ENCODE peak calls at places on chromosomes 4 and X, in seven cellular contexts. One of them, this sample, is unnamed.

GRCh38 chrX:43809463-43809862 is 72.8 kb downstream of the MAOB start:
- DNase-seq in neural progenitor cell: no peak
- DNase-seq in CD4-positive, alpha-beta T cell: no peak
- DNase-seq in heart right ventricle: no peak
- DNase-seq in fibroblast of lung: peak
- DNase-seq in HFF-Myc: no peak
- DNase-seq in GM13976: no peak
- DNase-seq in this sample: no peak

GRCh38 chr4:173171987-173172386 is 3.4 kb downstream of the GALNT7 start:
- DNase-seq in neural progenitor cell: no peak
- DNase-seq in CD4-positive, alpha-beta T cell: no peak
- DNase-seq in heart right ventricle: no peak
- DNase-seq in fibroblast of lung: no peak
- DNase-seq in HFF-Myc: no peak
- DNase-seq in GM13976: no peak
- DNase-seq in this sample: no peak

GRCh38 chr4:3418029-3418762 is 23.6 kb upstream of the HGFAC start:
- DNase-seq in neural progenitor cell: no peak
- DNase-seq in CD4-positive, alpha-beta T cell: no peak
- DNase-seq in heart right ventricle: no peak
- DNase-seq in fibroblast of lung: no peak
- DNase-seq in HFF-Myc: no peak
- DNase-seq in GM13976: no peak
- DNase-seq in this sample: peak

GRCh38 chr4:123390846-123391456 is 5.6 kb upstream of the SPRY1 start:
- DNase-seq in neural progenitor cell: no peak
- DNase-seq in CD4-positive, alpha-beta T cell: no peak
- DNase-seq in heart right ventricle: no peak
- DNase-seq in fibroblast of lung: no peak
- DNase-seq in HFF-Myc: no peak
- DNase-seq in GM13976: peak
- DNase-seq in this sample: no peak

GRCh38 chr4:123783936-123784335 is 387.3 kb downstream of the SPRY1 start:
- DNase-seq in neural progenitor cell: no peak
- DNase-seq in CD4-positive, alpha-beta T cell: no peak
- DNase-seq in heart right ventricle: no peak
- DNase-seq in fibroblast of lung: peak
- DNase-seq in HFF-Myc: peak
- DNase-seq in GM13976: no peak
- DNase-seq in this sample: no peak

GRCh38 chr4:83599183-83599582 is 63.3 kb downstream of the GPAT3 start:
- DNase-seq in neural progenitor cell: no peak
- DNase-seq in CD4-positive, alpha-beta T cell: no peak
- DNase-seq in heart right ventricle: no peak
- DNase-seq in fibroblast of lung: peak
- DNase-seq in HFF-Myc: peak
- DNase-seq in GM13976: no peak
- DNase-seq in this sample: no peak

GRCh38 chr4:126386512-126386911 is 1071.8 kb downstream of the FAT4 start:
- DNase-seq in neural progenitor cell: no peak
- DNase-seq in CD4-positive, alpha-beta T cell: no peak
- DNase-seq in heart right ventricle: no peak
- DNase-seq in fibroblast of lung: peak
- DNase-seq in HFF-Myc: no peak
- DNase-seq in GM13976: no peak
- DNase-seq in this sample: no peak

GRCh38 chrX:40076750-40077149 is 21.0 kb downstream of the BCOR start:
- DNase-seq in neural progenitor cell: no peak
- DNase-seq in CD4-positive, alpha-beta T cell: no peak
- DNase-seq in heart right ventricle: no peak
- DNase-seq in fibroblast of lung: peak
- DNase-seq in HFF-Myc: no peak
- DNase-seq in GM13976: no peak
- DNase-seq in this sample: no peak

GRCh38 chr4:94508841-94509240 is 57.1 kb downstream of the PDLIM5 start:
- DNase-seq in neural progenitor cell: no peak
- DNase-seq in CD4-positive, alpha-beta T cell: no peak
- DNase-seq in heart right ventricle: no peak
- DNase-seq in fibroblast of lung: no peak
- DNase-seq in HFF-Myc: no peak
- DNase-seq in GM13976: no peak
- DNase-seq in this sample: no peak

GRCh38 chrX:153773218-153773611 is 7.6 kb upstream of the SRPK3 start:
- DNase-seq in neural progenitor cell: no peak
- DNase-seq in CD4-positive, alpha-beta T cell: no peak
- DNase-seq in heart right ventricle: no peak
- DNase-seq in fibroblast of lung: no peak
- DNase-seq in HFF-Myc: no peak
- DNase-seq in GM13976: no peak
- DNase-seq in this sample: peak

GRCh38 chrX:34873500-34874225 is 68.9 kb upstream of the FAM47B start:
- DNase-seq in neural progenitor cell: peak
- DNase-seq in CD4-positive, alpha-beta T cell: no peak
- DNase-seq in heart right ventricle: no peak
- DNase-seq in fibroblast of lung: peak
- DNase-seq in HFF-Myc: no peak
- DNase-seq in GM13976: no peak
- DNase-seq in this sample: no peak

GRCh38 chr4:76718806-76719205 is 179.1 kb downstream of the SOWAHB start:
- DNase-seq in neural progenitor cell: peak
- DNase-seq in CD4-positive, alpha-beta T cell: no peak
- DNase-seq in heart right ventricle: no peak
- DNase-seq in fibroblast of lung: no peak
- DNase-seq in HFF-Myc: no peak
- DNase-seq in GM13976: no peak
- DNase-seq in this sample: no peak

GRCh38 chr4:142728209-142728608 is 117.9 kb downstream of the INPP4B start:
- DNase-seq in neural progenitor cell: no peak
- DNase-seq in CD4-positive, alpha-beta T cell: no peak
- DNase-seq in heart right ventricle: no peak
- DNase-seq in fibroblast of lung: peak
- DNase-seq in HFF-Myc: peak
- DNase-seq in GM13976: no peak
- DNase-seq in this sample: no peak

GRCh38 chr4:183101956-183102480 is 3.0 kb downstream of the WWC2 start:
- DNase-seq in neural progenitor cell: no peak
- DNase-seq in CD4-positive, alpha-beta T cell: no peak
- DNase-seq in heart right ventricle: no peak
- DNase-seq in fibroblast of lung: no peak
- DNase-seq in HFF-Myc: no peak
- DNase-seq in GM13976: no peak
- DNase-seq in this sample: no peak

GRCh38 chrX:57929373-57929772 is 19.1 kb upstream of the ZXDA start:
- DNase-seq in neural progenitor cell: peak
- DNase-seq in CD4-positive, alpha-beta T cell: no peak
- DNase-seq in heart right ventricle: no peak
- DNase-seq in fibroblast of lung: peak
- DNase-seq in HFF-Myc: no peak
- DNase-seq in GM13976: no peak
- DNase-seq in this sample: no peak
- TF ChIP-seq CTCF in neural progenitor cell: peak
- TF ChIP-seq CTCF in CD4-positive, alpha-beta T cell: peak
- TF ChIP-seq CTCF in heart right ventricle: peak
- TF ChIP-seq CTCF in fibroblast of lung: peak
- TF ChIP-seq CTCF in HFF-Myc: peak
- TF ChIP-seq CTCF in GM13976: peak
- TF ChIP-seq CTCF in this sample: peak

GRCh38 chr4:26052663-26053534 is 138.9 kb downstream of the SMIM20 start:
- DNase-seq in neural progenitor cell: no peak
- DNase-seq in CD4-positive, alpha-beta T cell: no peak
- DNase-seq in heart right ventricle: no peak
- DNase-seq in fibroblast of lung: no peak
- DNase-seq in HFF-Myc: no peak
- DNase-seq in GM13976: no peak
- DNase-seq in this sample: no peak

GRCh38 chr4:26056406-26056805 is 142.4 kb downstream of the SMIM20 start:
- DNase-seq in neural progenitor cell: no peak
- DNase-seq in CD4-positive, alpha-beta T cell: no peak
- DNase-seq in heart right ventricle: no peak
- DNase-seq in fibroblast of lung: no peak
- DNase-seq in HFF-Myc: no peak
- DNase-seq in GM13976: no peak
- DNase-seq in this sample: no peak

GRCh38 chr4:26059391-26060154 is 145.6 kb downstream of the SMIM20 start:
- DNase-seq in neural progenitor cell: no peak
- DNase-seq in CD4-positive, alpha-beta T cell: no peak
- DNase-seq in heart right ventricle: no peak
- DNase-seq in fibroblast of lung: no peak
- DNase-seq in HFF-Myc: no peak
- DNase-seq in GM13976: no peak
- DNase-seq in this sample: no peak

GRCh38 chr4:26058537-26058936 is 144.5 kb downstream of the SMIM20 start:
- DNase-seq in neural progenitor cell: no peak
- DNase-seq in CD4-positive, alpha-beta T cell: no peak
- DNase-seq in heart right ventricle: no peak
- DNase-seq in fibroblast of lung: no peak
- DNase-seq in HFF-Myc: no peak
- DNase-seq in GM13976: no peak
- DNase-seq in this sample: no peak

GRCh38 chr4:26055855-26056254 is 141.8 kb downstream of the SMIM20 start:
- DNase-seq in neural progenitor cell: no peak
- DNase-seq in CD4-positive, alpha-beta T cell: no peak
- DNase-seq in heart right ventricle: no peak
- DNase-seq in fibroblast of lung: no peak
- DNase-seq in HFF-Myc: no peak
- DNase-seq in GM13976: no peak
- DNase-seq in this sample: no peak
- TF ChIP-seq CTCF in neural progenitor cell: no peak
- TF ChIP-seq CTCF in CD4-positive, alpha-beta T cell: no peak
- TF ChIP-seq CTCF in heart right ventricle: no peak
- TF ChIP-seq CTCF in fibroblast of lung: no peak
- TF ChIP-seq CTCF in HFF-Myc: peak
- TF ChIP-seq CTCF in GM13976: no peak
- TF ChIP-seq CTCF in this sample: no peak

DNA sequence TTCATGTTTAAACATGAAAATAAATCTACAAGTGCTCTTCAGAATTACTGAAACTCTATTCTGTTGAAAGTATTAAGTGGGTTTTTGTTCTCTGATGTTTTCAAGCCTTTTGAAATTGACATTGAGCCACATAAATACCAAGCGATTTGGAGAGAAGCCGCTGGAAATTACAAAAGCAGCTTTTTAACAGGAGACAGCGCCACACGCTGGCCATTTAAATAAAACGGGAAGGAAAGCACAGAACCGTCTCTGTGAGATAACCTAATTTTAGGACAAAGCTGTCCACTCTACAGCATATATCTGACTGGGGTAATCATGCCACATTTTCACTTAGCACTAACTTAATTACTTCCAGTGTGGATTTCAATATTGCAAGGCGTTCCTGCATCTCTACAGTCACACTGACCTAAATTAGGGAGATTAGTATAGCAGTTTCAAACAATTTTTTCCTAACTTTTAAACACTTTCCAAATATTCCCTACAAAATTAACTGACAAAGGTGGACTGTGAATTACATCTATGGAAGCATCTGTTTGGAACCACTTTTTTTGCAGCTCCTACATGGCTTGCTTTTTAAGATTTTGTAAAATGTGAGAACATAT is 6.8 kb upstream of the ANOS1 start:
- DNase-seq in neural progenitor cell: peak
- DNase-seq in CD4-positive, alpha-beta T cell: no peak
- DNase-seq in heart right ventricle: no peak
- DNase-seq in fibroblast of lung: no peak
- DNase-seq in HFF-Myc: no peak
- DNase-seq in GM13976: peak
- DNase-seq in this sample: peak
- TF ChIP-seq CTCF in neural progenitor cell: peak
- TF ChIP-seq CTCF in CD4-positive, alpha-beta T cell: peak
- TF ChIP-seq CTCF in heart right ventricle: peak
- TF ChIP-seq CTCF in fibroblast of lung: peak
- TF ChIP-seq CTCF in HFF-Myc: peak
- TF ChIP-seq CTCF in GM13976: peak
- TF ChIP-seq CTCF in this sample: peak

GRCh38 chrX:107851215-107851614 is 25.5 kb downstream of the MID2 start:
- DNase-seq in neural progenitor cell: no peak
- DNase-seq in CD4-positive, alpha-beta T cell: no peak
- DNase-seq in heart right ventricle: no peak
- DNase-seq in fibroblast of lung: peak
- DNase-seq in HFF-Myc: no peak
- DNase-seq in GM13976: no peak
- DNase-seq in this sample: no peak
- TF ChIP-seq CTCF in neural progenitor cell: no peak
- TF ChIP-seq CTCF in CD4-positive, alpha-beta T cell: no peak
- TF ChIP-seq CTCF in heart right ventricle: no peak
- TF ChIP-seq CTCF in fibroblast of lung: no peak
- TF ChIP-seq CTCF in HFF-Myc: no peak
- TF ChIP-seq CTCF in GM13976: no peak
- TF ChIP-seq CTCF in this sample: no peak

GRCh38 chrX:37509349-37509748 is 62.1 kb upstream of the LANCL3 start:
- DNase-seq in neural progenitor cell: peak
- DNase-seq in CD4-positive, alpha-beta T cell: no peak
- DNase-seq in heart right ventricle: no peak
- DNase-seq in fibroblast of lung: no peak
- DNase-seq in HFF-Myc: no peak
- DNase-seq in GM13976: no peak
- DNase-seq in this sample: no peak
- TF ChIP-seq CTCF in neural progenitor cell: peak
- TF ChIP-seq CTCF in CD4-positive, alpha-beta T cell: no peak
- TF ChIP-seq CTCF in heart right ventricle: peak
- TF ChIP-seq CTCF in fibroblast of lung: peak
- TF ChIP-seq CTCF in HFF-Myc: peak
- TF ChIP-seq CTCF in GM13976: no peak
- TF ChIP-seq CTCF in this sample: no peak